ENCODE peak calls at places on chromosomes 16 and 17, in six cellular contexts. S is fibroblast of lung; R is esophagus squamous epithelium; Q is stomach; X is foreskin keratinocyte; L is CD8-positive, alpha-beta memory T cell. J is an unnamed sample.
A peak's percentile ranks its signal among the peaks of the same experiment; 100 is the strongest.

GRCh38 chr17:39618252-39618913 is 8.4 kb upstream of the PPP1R1B start:
- DNase-seq in S (no peak), L (no peak), X (no peak), Q (no peak), R (no peak), J (no peak)

GRCh38 chr16:87635541-87636049 is 33.3 kb downstream of the JPH3 start:
- DNase-seq in S (peak; percentile 18), Q (peak; percentile 59), X (no peak), L (peak; percentile 52), R (peak; percentile 5), J (peak; percentile 62)

GRCh38 chr16:71467810-71468209 is 5.8 kb upstream of the ZNF23 start:
- DNase-seq in X (no peak), Q (no peak), S (peak; percentile 31), R (no peak), L (peak; percentile 20), J (no peak)

GRCh38 chr17:69573396-69573795 is 158.9 kb downstream of the MAP2K6 start:
- DNase-seq in X (no peak), R (no peak), Q (no peak), S (no peak), L (no peak), J (no peak)

GRCh38 chr17:8606415-8606814 is 24.1 kb downstream of the MYH10 start:
- DNase-seq in S (no peak), Q (no peak), R (no peak), L (no peak), X (no peak), J (no peak)

GRCh38 chr17:13947499-13947898 is 121.8 kb upstream of the COX10 start:
- DNase-seq in S (peak; percentile 44), X (no peak), R (no peak), Q (no peak), L (no peak), J (no peak)

GRCh38 chr16:13527332-13527731 is 392.6 kb upstream of the ERCC4 start:
- DNase-seq in L (no peak), S (no peak), R (no peak), X (no peak), Q (no peak), J (no peak)

GRCh38 chr17:35069311-35069710 is 5.8 kb upstream of the RFFL start:
- DNase-seq in R (no peak), Q (no peak), L (no peak), S (peak; percentile 43), X (no peak), J (no peak)

GRCh38 chr16:1610841-1611653 is 825 bp downstream of the IFT140 start:
- DNase-seq in S (peak; percentile 69), R (no peak), X (peak; percentile 58), Q (no peak), L (peak; percentile 10), J (peak; percentile 56)

GRCh38 chr17:4599505-4600281 is 15.4 kb downstream of the SMTNL2 start:
- DNase-seq in Q (no peak), R (no peak), X (peak; percentile 2), L (no peak), S (peak; percentile 29), J (peak; percentile 87)

GRCh38 chr16:53913920-53914319 is 210.0 kb downstream of the FTO start:
- DNase-seq in L (no peak), Q (no peak), R (no peak), X (no peak), S (no peak), J (no peak)

GRCh38 chr17:63589646-63590045 is 11.0 kb upstream of the TACO1 start:
- DNase-seq in X (no peak), Q (no peak), S (no peak), L (no peak), R (no peak), J (no peak)

GRCh38 chr17:20121359-20122235 is 112.4 kb downstream of the SPECC1 start:
- DNase-seq in Q (peak; percentile 73), X (no peak), S (peak; percentile 46), L (peak; percentile 47), R (no peak), J (peak; percentile 47)

GRCh38 chr16:2142942-2143868 is 5.2 kb upstream of the RAB26 start:
- DNase-seq in X (no peak), S (no peak), R (no peak), L (no peak), Q (no peak), J (no peak)

GRCh38 chr16:11136600-11136999 is 119.4 kb downstream of the SOCS1 start:
- DNase-seq in X (no peak), L (no peak), R (no peak), Q (no peak), S (peak; percentile 38), J (peak; percentile 46)

GRCh38 chr16:73279451-73279850 is 231.5 kb upstream of the ZFHX3 start:
- DNase-seq in R (no peak), L (no peak), S (no peak), X (no peak), Q (no peak), J (no peak)

GRCh38 chr17:33390479-33391027 is 97.5 kb upstream of the ASIC2 start:
- DNase-seq in R (no peak), Q (no peak), S (no peak), X (no peak), L (no peak), J (no peak)

GRCh38 chr17:50474523-50474922 is 4.1 kb upstream of the RSAD1 start:
- DNase-seq in R (no peak), L (no peak), X (no peak), Q (no peak), S (no peak), J (no peak)

GRCh38 chr17:79852748-79853147 is 13.5 kb upstream of the CBX4 start:
- DNase-seq in S (peak; percentile 81), X (peak; percentile 70), L (no peak), Q (no peak), R (no peak), J (no peak)
- H3K27ac ChIP-seq in S (peak overlapping the region; percentile 59), X (peak overlapping the region; percentile 70), L (no peak overlapping the region), Q (no peak overlapping the region), R (peak overlapping the region; percentile 45), J (no peak overlapping the region)

DNA sequence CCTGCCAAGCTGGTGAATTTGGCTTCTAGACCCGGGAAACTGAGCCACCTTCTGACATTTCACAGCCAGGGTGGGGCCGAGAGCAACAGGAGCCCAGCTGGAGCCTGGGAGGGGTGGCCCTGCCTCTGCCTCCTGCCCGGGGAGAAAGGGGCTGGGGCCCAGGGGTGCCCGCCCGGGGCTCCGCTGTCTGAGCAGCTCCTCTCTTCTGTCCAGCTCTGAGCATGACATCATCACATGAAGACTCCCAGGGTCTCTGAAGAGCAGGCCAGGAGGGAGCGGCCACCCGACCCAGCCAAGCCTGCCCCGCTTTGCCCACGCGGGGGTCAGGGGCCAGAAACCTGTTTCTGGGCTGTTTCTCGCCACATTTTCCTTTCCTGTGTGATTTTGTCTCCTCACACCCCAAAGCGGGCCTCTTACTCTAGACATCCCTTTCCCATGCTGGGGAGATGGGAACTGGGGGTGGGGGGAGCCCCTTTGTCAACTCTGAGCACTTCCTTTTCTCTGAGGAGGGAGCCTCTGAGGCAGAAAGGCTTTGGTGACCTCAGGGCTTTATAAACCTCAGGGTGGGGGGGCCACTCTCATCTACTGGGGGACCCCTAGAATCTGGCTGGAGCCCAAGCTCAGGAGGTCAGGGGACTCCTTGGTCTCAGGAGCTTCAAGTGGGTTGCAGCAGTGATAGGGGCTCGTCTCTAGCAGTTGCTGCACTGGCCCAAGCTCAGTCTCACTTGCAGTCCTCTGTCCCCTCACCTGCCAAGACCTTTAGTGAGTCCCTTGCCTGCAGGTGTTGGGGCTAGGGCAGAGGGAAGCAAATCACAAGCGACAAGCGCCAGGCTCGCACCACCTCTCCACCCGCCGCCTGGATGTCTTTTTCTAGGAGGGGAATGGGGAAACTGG is 7.6 kb downstream of the UBALD2 start:
- DNase-seq in S (no peak), R (no peak), Q (no peak), X (no peak), L (peak; percentile 31), J (no peak)
- H3K27ac ChIP-seq in S (no peak overlapping the region), R (peak overlapping the region; percentile 79), Q (peak overlapping the region; percentile 82), X (no peak overlapping the region), L (peak overlapping the region; percentile 67), J (peak overlapping the region; percentile 94)

GRCh38 chr17:78940241-78940640 is 15.1 kb upstream of the TIMP2 start:
- DNase-seq in X (no peak), L (no peak), S (no peak), Q (no peak), R (no peak), J (no peak)

GRCh38 chr17:78935419-78936323 is 10.5 kb upstream of the TIMP2 start:
- DNase-seq in X (no peak), S (peak; percentile 98), Q (peak; percentile 41), L (no peak), R (no peak), J (peak; percentile 85)

GRCh38 chr17:78937561-78937960 is 12.4 kb upstream of the TIMP2 start:
- DNase-seq in R (no peak), L (no peak), S (no peak), X (no peak), Q (no peak), J (no peak)

GRCh38 chr17:78940708-78941107 is 15.5 kb upstream of the TIMP2 start:
- DNase-seq in Q (no peak), S (peak; percentile 72), X (no peak), R (no peak), L (no peak), J (no peak)

DNA sequence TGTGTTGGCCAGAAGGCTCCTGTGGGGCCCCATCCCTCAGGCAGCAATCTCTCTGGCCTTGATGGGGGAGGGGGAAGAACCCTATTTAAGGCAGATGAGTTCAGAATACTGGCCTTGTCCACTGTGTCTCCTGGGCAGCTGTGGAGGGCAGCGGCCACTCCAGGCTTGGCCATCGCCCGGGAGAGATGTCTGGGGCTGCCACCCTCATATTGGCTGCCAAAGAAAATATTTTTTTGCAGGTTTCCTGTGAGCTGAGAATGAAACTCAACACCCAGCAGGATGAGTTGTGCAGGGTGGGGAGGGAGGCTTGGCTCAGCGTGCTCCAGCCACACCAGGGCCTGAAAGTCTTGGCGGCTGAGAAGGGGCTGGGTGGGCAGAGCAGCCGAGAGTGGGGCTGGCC is 14.4 kb upstream of the TIMP2 start:
- DNase-seq in X (no peak), S (peak; percentile 63), L (no peak), Q (no peak), R (no peak), J (no peak)
- H3K27ac ChIP-seq in X (no peak overlapping the region), S (no peak overlapping the region), L (no peak overlapping the region), Q (no peak overlapping the region), R (no peak overlapping the region), J (no peak overlapping the region)

GRCh38 chr17:42001729-42002128 is 15.5 kb downstream of the DNAJC7 start:
- DNase-seq in Q (no peak), L (no peak), R (no peak), S (no peak), X (no peak), J (no peak)

GRCh38 chr17:42005128-42005527 is 12.1 kb downstream of the DNAJC7 start:
- DNase-seq in S (no peak), X (no peak), L (no peak), Q (no peak), R (no peak), J (no peak)

GRCh38 chr17:42000399-42001076 is 16.7 kb downstream of the DNAJC7 start:
- DNase-seq in Q (no peak), S (no peak), L (no peak), X (no peak), R (no peak), J (no peak)

GRCh38 chr17:42002175-42002791 is 15.0 kb downstream of the DNAJC7 start:
- DNase-seq in R (no peak), L (no peak), S (no peak), Q (no peak), X (no peak), J (no peak)

DNA sequence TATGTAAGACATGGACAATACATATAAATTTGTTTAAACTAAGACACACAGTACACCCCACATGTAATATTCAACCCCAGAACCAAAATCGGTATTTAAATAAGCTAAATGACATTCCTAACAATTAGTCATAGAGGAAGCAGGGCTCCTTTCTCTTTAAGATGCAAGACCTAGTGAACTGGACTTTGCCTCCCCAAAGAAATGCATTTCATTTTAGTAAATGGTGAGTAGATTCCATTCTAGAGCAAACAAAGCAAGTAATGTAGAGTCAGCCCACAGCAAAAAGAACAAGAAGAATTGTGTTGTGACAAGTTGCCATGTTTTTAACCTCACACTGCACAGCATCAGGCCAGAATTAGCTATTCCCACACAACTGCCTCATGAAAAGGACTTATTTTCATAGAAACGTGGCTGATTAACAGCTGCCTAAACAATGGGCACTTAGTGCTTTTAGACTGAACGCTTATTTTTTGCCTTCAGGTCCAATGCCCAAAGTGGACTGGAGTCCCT is 14.4 kb downstream of the DNAJC7 start:
- DNase-seq in R (no peak), S (peak; percentile 78), L (no peak), Q (no peak), X (no peak), J (no peak)
- H3K27ac ChIP-seq in R (no peak overlapping the region), S (no peak overlapping the region), L (no peak overlapping the region), Q (peak overlapping the region; percentile 15), X (no peak overlapping the region), J (no peak overlapping the region)

J was measured in psoas muscle.